ENCODE peak calls at places on chromosomes 1 and 21, in nine cellular contexts. H is GM06990, D is cardiac fibroblast, O is nephron progenitor cell, J is neural progenitor cell, V is lung, B is endodermal cell, G is type B pancreatic cell, Z is K562. W is an unnamed sample.

GRCh38 chr1:53066433-53066832 is 4.4 kb downstream of the PODN start:
- DNase-seq in G (no peak), V (no peak), J (no peak), Z (no peak), B (no peak), O (no peak), D (no peak), H (no peak), W (no peak)

GRCh38 chr1:156852414-156852874 is 6.5 kb downstream of the INSRR start:
- DNase-seq in H (no peak), G (no peak), Z (no peak), B (no peak), D (peak), O (peak), V (no peak), J (no peak), W (no peak)

GRCh38 chr1:25727819-25728286 is 72.1 kb upstream of the SELENON start:
- DNase-seq in J (peak), V (peak), D (no peak), G (no peak), B (peak), O (no peak), H (no peak), Z (peak), W (no peak)

GRCh38 chr1:73749996-73750395 is 448.0 kb downstream of the LRRIQ3 start:
- DNase-seq in O (no peak), J (no peak), B (no peak), D (no peak), Z (no peak), H (no peak), V (no peak), G (no peak), W (no peak)

GRCh38 chr1:196002906-196003305 is 605.3 kb downstream of the KCNT2 start:
- DNase-seq in G (no peak), B (peak), D (peak), Z (no peak), V (no peak), H (no peak), J (no peak), O (no peak), W (no peak)

GRCh38 chr21:45175326-45176085 is 101.1 kb downstream of the ADARB1 start:
- DNase-seq in O (no peak), J (no peak), D (no peak), Z (no peak), H (no peak), V (no peak), G (no peak), B (no peak), W (no peak)

GRCh38 chr21:39900491-39900890 is 33.3 kb downstream of the PCP4 start:
- DNase-seq in O (no peak), B (no peak), G (no peak), V (no peak), J (no peak), Z (no peak), H (no peak), D (no peak), W (no peak)

GRCh38 chr1:228938248-228938891 is 203.1 kb downstream of the RHOU start:
- DNase-seq in B (peak), V (peak), H (no peak), G (no peak), J (no peak), O (peak), D (no peak), Z (no peak), W (peak)

GRCh38 chr1:192529031-192529755 is 46.4 kb upstream of the RGS1 start:
- DNase-seq in B (no peak), O (no peak), D (no peak), V (no peak), G (no peak), H (no peak), J (no peak), Z (no peak), W (no peak)

GRCh38 chr1:103514920-103515503 is 10.5 kb upstream of the RNPC3 start:
- DNase-seq in B (no peak), Z (peak), D (peak), H (peak), V (no peak), J (peak), G (no peak), O (no peak), W (peak)

GRCh38 chr1:207698822-207699483 is 52.9 kb upstream of the CD46 start:
- DNase-seq in D (peak), G (no peak), O (peak), J (peak), Z (peak), H (no peak), B (peak), V (peak), W (peak)

GRCh38 chr1:21339402-21340229 is 49.4 kb upstream of the ECE1 start:
- DNase-seq in G (no peak), D (no peak), V (no peak), Z (no peak), O (no peak), B (no peak), J (no peak), H (no peak), W (no peak)

GRCh38 chr21:36927718-36928117 is 38.8 kb downstream of the HLCS start:
- DNase-seq in B (peak), Z (peak), H (no peak), D (peak), O (peak), G (peak), V (peak), J (peak), W (peak)

GRCh38 chr1:86169625-86170024 is 13.1 kb upstream of the COL24A1 start:
- DNase-seq in D (peak), Z (no peak), O (no peak), V (no peak), J (no peak), H (no peak), G (no peak), B (no peak), W (no peak)

GRCh38 chr1:9861371-9861770 is 37.6 kb upstream of the CLSTN1 start:
- DNase-seq in G (no peak), J (peak), O (no peak), H (no peak), B (peak), Z (no peak), V (no peak), D (no peak), W (no peak)

GRCh38 chr21:39535646-39536437 is 76.9 kb upstream of the B3GALT5 start:
- DNase-seq in O (no peak), H (no peak), Z (no peak), J (no peak), B (no peak), G (no peak), D (no peak), V (no peak), W (no peak)

GRCh38 chr1:201480231-201481003 is 11.4 kb upstream of the PHLDA3 start:
- DNase-seq in H (peak), Z (peak), G (no peak), D (peak), B (peak), V (peak), O (peak), J (peak), W (peak)

GRCh38 chr1:160101037-160101716 is 2.8 kb upstream of the IGSF8 start:
- DNase-seq in B (peak), O (peak), H (peak), Z (peak), V (peak), G (peak), D (peak), J (peak), W (peak)

GRCh38 chr1:10556430-10557005 is 81.8 kb downstream of the PEX14 start:
- DNase-seq in J (no peak), H (peak), B (no peak), Z (peak), V (no peak), G (no peak), O (no peak), D (no peak), W (no peak)

GRCh38 chr1:211829343-211830054 is 1.1 kb downstream of the LPGAT1 start:
- DNase-seq in H (peak), V (no peak), G (no peak), Z (peak), O (peak), B (peak), D (peak), J (peak), W (no peak)

GRCh38 chr1:205693421-205693991 is 13.2 kb upstream of the SLC45A3 start:
- DNase-seq in V (no peak), O (peak), J (no peak), D (no peak), H (no peak), Z (no peak), G (no peak), B (peak), W (no peak)

GRCh38 chr1:66262233-66262632 is 271.7 kb upstream of the SGIP1 start:
- DNase-seq in D (peak), J (no peak), G (no peak), B (no peak), H (no peak), Z (no peak), O (no peak), V (no peak), W (no peak)

GRCh38 chr1:172708452-172708851 is 49.5 kb downstream of the FASLG start:
- DNase-seq in G (no peak), Z (no peak), V (no peak), H (no peak), J (no peak), D (no peak), B (no peak), O (no peak), W (peak)

GRCh38 chr1:180482425-180483275 is 19.7 kb downstream of the ACBD6 start:
- DNase-seq in J (peak), H (no peak), O (peak), Z (peak), V (no peak), D (peak), B (no peak), G (no peak), W (peak)

GRCh38 chr1:185439727-185440415 is 122.8 kb upstream of the IVNS1ABP start:
- DNase-seq in J (no peak), Z (no peak), O (no peak), D (peak), G (no peak), B (no peak), V (no peak), H (peak), W (peak)

GRCh38 chr1:106134561-106134960 is 921.9 kb upstream of the PRMT6 start:
- DNase-seq in D (no peak), Z (no peak), J (no peak), O (no peak), V (no peak), H (no peak), G (no peak), B (no peak), W (no peak)

GRCh38 chr1:8266436-8267165 is 51.3 kb upstream of the SLC45A1 start:
- DNase-seq in B (peak), H (no peak), J (peak), D (no peak), Z (no peak), G (no peak), V (no peak), O (no peak), W (no peak)

GRCh38 chr1:157496121-157496526 is 56.2 kb downstream of the FCRL5 start:
- DNase-seq in O (peak), H (no peak), D (peak), J (peak), V (peak), Z (peak), G (no peak), B (peak), W (peak)

GRCh38 chr1:51936531-51936930 is 54.0 kb downstream of the RAB3B start:
- DNase-seq in B (no peak), V (no peak), G (no peak), Z (no peak), J (no peak), O (no peak), D (peak), H (no peak), W (no peak)
- TF ChIP-seq CTCF in B (no peak), V (no peak), G (no peak), Z (peak), J (no peak), O (no peak), D (no peak), H (no peak), W (no peak)

DNA sequence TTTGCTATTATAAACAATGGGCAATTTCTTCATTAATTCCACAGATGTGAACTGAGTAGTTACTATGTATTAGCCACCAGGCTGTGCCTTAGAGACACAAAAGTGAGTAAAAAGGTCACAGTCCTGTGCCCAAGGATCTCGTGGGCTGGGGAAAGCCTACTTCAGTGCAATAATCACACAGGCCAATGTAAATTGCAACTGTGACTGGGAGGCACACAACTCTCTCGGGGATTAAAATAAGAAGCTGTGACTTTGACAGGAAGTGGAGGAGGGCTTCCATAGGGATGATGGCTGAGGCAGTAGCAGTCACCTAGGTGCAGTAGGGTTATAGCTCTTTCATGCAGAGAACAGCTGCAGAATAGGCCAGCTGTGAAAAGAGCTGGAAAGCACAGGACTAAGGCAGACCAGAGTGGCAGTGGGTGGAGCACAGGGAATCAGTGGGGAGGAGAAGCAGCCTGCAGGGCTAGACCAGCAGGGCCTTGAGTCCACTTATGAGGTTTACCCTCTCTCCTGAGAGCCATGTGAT is 121.9 kb downstream of the MAB21L3 start:
- DNase-seq in J (peak), D (no peak), Z (no peak), V (no peak), O (no peak), G (no peak), H (no peak), B (no peak), W (peak)
- TF ChIP-seq CTCF in J (peak), D (no peak), Z (peak), V (no peak), O (no peak), G (peak), H (peak), B (peak), W (peak)

GRCh38 chr1:203569490-203570318 is 56.9 kb upstream of the ATP2B4 start:
- DNase-seq in H (no peak), Z (no peak), D (peak), V (no peak), G (no peak), J (no peak), B (peak), O (no peak), W (no peak)
- TF ChIP-seq CTCF in H (no peak), Z (no peak), D (no peak), V (no peak), G (no peak), J (no peak), B (no peak), O (no peak), W (no peak)

DNA sequence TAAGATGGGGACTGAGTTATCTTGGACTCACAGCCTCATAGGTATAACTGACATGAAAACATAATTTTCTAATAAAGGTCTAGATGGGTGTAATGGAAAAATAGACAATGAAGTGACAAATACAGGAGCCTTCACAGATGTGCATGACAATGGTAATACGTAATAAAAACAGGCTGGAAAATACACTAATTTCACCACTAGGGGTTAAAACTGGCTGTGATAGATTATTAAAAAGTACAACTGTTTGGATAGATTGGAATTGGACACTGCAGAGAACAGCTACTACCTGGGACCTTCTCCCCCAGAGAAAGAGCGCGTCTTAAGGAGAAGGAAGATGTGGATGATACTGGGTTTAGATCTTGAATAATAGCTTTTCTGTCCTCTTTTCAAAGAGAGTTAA is 9.8 kb downstream of the KAZN start:
- DNase-seq in H (no peak), G (no peak), O (no peak), Z (peak), D (no peak), J (no peak), B (no peak), V (no peak), W (no peak)
- TF ChIP-seq CTCF in H (peak), G (peak), O (peak), Z (peak), D (no peak), J (peak), B (peak), V (no peak), W (no peak)

GRCh38 chr1:6142734-6143133 is 37.4 kb downstream of the CHD5 start:
- DNase-seq in H (no peak), Z (no peak), V (no peak), B (no peak), G (no peak), O (no peak), J (no peak), D (no peak), W (no peak)
- TF ChIP-seq CTCF in H (no peak), Z (no peak), V (no peak), B (no peak), G (no peak), O (no peak), J (no peak), D (no peak), W (no peak)

DNA sequence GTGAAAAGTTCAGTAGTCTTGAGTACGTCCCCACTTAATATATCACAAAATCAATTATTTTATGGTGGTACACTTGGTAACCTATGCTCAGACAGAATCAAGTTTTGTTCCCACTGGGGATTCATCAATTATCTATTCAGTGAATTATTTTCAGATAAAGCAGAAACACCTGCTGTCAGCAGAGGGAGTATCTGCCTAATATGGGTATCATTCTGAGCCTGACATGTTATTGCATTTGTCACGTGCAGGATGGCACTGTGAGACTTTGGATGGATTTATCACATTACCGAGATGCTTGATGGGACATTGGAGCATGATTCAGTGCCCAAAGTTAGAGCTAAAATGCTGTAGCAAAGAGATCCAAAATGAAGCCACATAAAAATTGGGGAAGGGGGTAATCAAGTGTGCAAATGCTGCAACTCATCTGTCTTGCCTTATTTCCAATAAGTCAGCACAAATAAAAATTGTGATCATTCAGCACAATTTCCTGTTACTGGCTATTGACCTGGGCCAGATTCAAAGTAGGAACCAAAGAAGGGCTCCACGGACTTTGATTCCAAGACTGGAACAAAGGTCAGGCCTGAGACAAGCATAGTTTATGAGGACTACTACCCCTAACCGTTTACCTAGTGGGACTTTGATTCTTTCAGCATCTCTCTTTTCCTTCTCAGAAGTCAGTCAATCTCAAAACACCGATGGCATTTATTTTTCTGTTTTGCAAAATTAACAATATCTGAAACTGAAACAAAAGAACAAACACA is 657.7 kb downstream of the LMO4 start:
- DNase-seq in J (no peak), O (no peak), G (no peak), D (no peak), B (no peak), Z (no peak), V (no peak), H (no peak), W (no peak)
- TF ChIP-seq CTCF in J (no peak), O (no peak), G (peak), D (no peak), B (peak), Z (no peak), V (no peak), H (no peak), W (no peak)

GRCh38 chr1:64969305-64970066 is 3.1 kb upstream of the JAK1 start:
- DNase-seq in O (no peak), J (no peak), Z (no peak), G (no peak), D (peak), H (no peak), V (no peak), B (no peak), W (no peak)
- TF ChIP-seq CTCF in O (no peak), J (no peak), Z (no peak), G (no peak), D (peak), H (no peak), V (no peak), B (no peak), W (no peak)

DNA sequence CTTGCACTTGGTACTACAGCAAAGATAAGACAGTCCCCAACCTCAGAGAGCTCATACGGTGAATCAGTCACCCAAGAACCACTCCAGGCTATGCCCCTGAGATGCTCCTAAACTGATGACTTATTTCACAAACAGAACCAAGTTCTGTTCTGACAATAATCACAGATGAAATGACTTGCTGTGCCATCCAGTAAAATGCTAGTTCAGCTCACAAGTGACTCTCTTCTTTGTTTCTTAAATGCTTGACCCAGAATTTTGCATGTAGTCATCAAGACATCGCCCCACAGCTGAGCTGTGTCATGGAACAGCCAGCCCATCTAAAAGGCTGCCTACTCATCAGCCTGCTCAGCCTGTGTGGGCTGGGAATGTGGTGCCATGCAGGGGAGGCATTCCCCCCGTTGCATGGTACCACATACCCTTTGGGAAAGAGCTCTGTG is 6.1 kb upstream of the SLC19A2 start:
- DNase-seq in B (no peak), Z (no peak), O (no peak), H (peak), D (peak), G (no peak), V (no peak), J (no peak), W (peak)
- TF ChIP-seq CTCF in B (no peak), Z (no peak), O (no peak), H (no peak), D (no peak), G (no peak), V (no peak), J (no peak), W (no peak)

W was measured in activated CD8-positive, alpha-beta T cell treated with anti-CD3 and anti-CD28 coated beads for 36 hours.